ENCODE peak calls at places on chromosomes 16 and 17, in four cellular contexts. One of them, this sample, is unnamed.

GRCh38 chr16:54331241-54332002 is 44.8 kb upstream of the IRX3 start:
- DNase-seq in anterior cingulate cortex: no peak
- DNase-seq in Ammon's horn: no peak
- DNase-seq in AG09309: no peak
- DNase-seq in this sample: no peak

GRCh38 chr16:56122251-56122650 is 69.0 kb upstream of the GNAO1 start:
- DNase-seq in anterior cingulate cortex: no peak
- DNase-seq in AG09309: no peak
- DNase-seq in Ammon's horn: no peak
- DNase-seq in this sample: no peak

GRCh38 chr16:49940464-49941224 is 84.4 kb upstream of the CNEP1R1 start:
- DNase-seq in anterior cingulate cortex: no peak
- DNase-seq in Ammon's horn: no peak
- DNase-seq in AG09309: no peak
- DNase-seq in this sample: no peak

GRCh38 chr16:25023541-25023940 is 8.4 kb upstream of the ARHGAP17 start:
- DNase-seq in AG09309: no peak
- DNase-seq in anterior cingulate cortex: no peak
- DNase-seq in Ammon's horn: no peak
- DNase-seq in this sample: no peak

GRCh38 chr16:907819-908218 is 63.0 kb downstream of the LMF1 start:
- DNase-seq in Ammon's horn: no peak
- DNase-seq in AG09309: no peak
- DNase-seq in anterior cingulate cortex: no peak
- DNase-seq in this sample: no peak

GRCh38 chr17:42797067-42798007 is 1.2 kb downstream of the COA3 start:
- DNase-seq in AG09309: no peak
- DNase-seq in anterior cingulate cortex: no peak
- DNase-seq in Ammon's horn: no peak
- DNase-seq in this sample: no peak

GRCh38 chr16:797686-798085 is 2.8 kb downstream of the GNG13 start:
- DNase-seq in AG09309: no peak
- DNase-seq in anterior cingulate cortex: no peak
- DNase-seq in Ammon's horn: no peak
- DNase-seq in this sample: no peak

GRCh38 chr16:54512461-54512860 is 225.9 kb upstream of the IRX3 start:
- DNase-seq in Ammon's horn: no peak
- DNase-seq in AG09309: no peak
- DNase-seq in anterior cingulate cortex: no peak
- DNase-seq in this sample: no peak

GRCh38 chr17:2691069-2691871 is 20.3 kb downstream of the CLUH start:
- DNase-seq in AG09309: no peak
- DNase-seq in anterior cingulate cortex: no peak
- DNase-seq in Ammon's horn: no peak
- DNase-seq in this sample: no peak

GRCh38 chr16:11012841-11013240 is 68.5 kb downstream of the CLEC16A start:
- DNase-seq in Ammon's horn: no peak
- DNase-seq in anterior cingulate cortex: no peak
- DNase-seq in AG09309: no peak
- DNase-seq in this sample: no peak

GRCh38 chr16:64250866-64251265 is 871.0 kb downstream of the CDH11 start:
- DNase-seq in AG09309: peak
- DNase-seq in anterior cingulate cortex: no peak
- DNase-seq in Ammon's horn: peak
- DNase-seq in this sample: no peak

GRCh38 chr17:80260791-80261158 is at the start of gene RNF213:
- DNase-seq in AG09309: no peak
- DNase-seq in Ammon's horn: no peak
- DNase-seq in anterior cingulate cortex: no peak
- DNase-seq in this sample: peak

GRCh38 chr17:55563363-55563762 is 52.1 kb upstream of the SMIM36 start:
- DNase-seq in AG09309: no peak
- DNase-seq in anterior cingulate cortex: no peak
- DNase-seq in Ammon's horn: no peak
- DNase-seq in this sample: no peak

GRCh38 chr17:81439926-81440450 is 44.7 kb downstream of the BAHCC1 start:
- DNase-seq in Ammon's horn: no peak
- DNase-seq in AG09309: no peak
- DNase-seq in anterior cingulate cortex: no peak
- DNase-seq in this sample: no peak

GRCh38 chr16:2365895-2366294 is 25.4 kb upstream of the ABCA3 start:
- DNase-seq in Ammon's horn: no peak
- DNase-seq in anterior cingulate cortex: no peak
- DNase-seq in AG09309: peak
- DNase-seq in this sample: no peak

GRCh38 chr16:2816751-2817495 is at the start of gene PRSS21:
- DNase-seq in AG09309: no peak
- DNase-seq in anterior cingulate cortex: no peak
- DNase-seq in Ammon's horn: no peak
- DNase-seq in this sample: no peak

GRCh38 chr16:80580109-80580832 is 39.5 kb downstream of the DYNLRB2 start:
- DNase-seq in Ammon's horn: no peak
- DNase-seq in anterior cingulate cortex: no peak
- DNase-seq in AG09309: no peak
- DNase-seq in this sample: peak